ENCODE peak calls at places on chromosomes 7 and 10, in nine cellular contexts. L is COR-L47; D is HT1080; X is stimulated activated CD8-positive, alpha-beta memory T cell treated with anti-CD3 and anti-CD28 coated beads, Interleukin-12 subunit alpha, Interleukin-12 subunit beta, amount 100 ng/mL, for 1 hour; V is NCI-H1092 treated with DMSO at 0.1 percent for 48 hours; Y is fibroblast of pulmonary artery; G is NCI-H345; A is KG1; R is GM03348. S is an unnamed sample.

GRCh38 chr7:47936323-47936722 is 11.9 kb downstream of the PKD1L1 start:
- DNase-seq in L (no peak), D (no peak), X (no peak), V (no peak), Y (no peak), G (no peak), A (no peak), R (no peak), S (no peak)

GRCh38 chr10:98141484-98142073 is 7.1 kb downstream of the R3HCC1L start:
- DNase-seq in L (no peak), D (no peak), X (no peak), V (no peak), Y (no peak), G (no peak), A (no peak), R (no peak), S (no peak)

GRCh38 chr10:123958221-123958620 is 66.6 kb upstream of the CPXM2 start:
- DNase-seq in L (no peak), D (no peak), X (no peak), V (no peak), Y (no peak), G (no peak), A (no peak), R (no peak), S (no peak)

GRCh38 chr7:143331179-143331825 is 15.4 kb downstream of the CLCN1 start:
- DNase-seq in L (no peak), D (peak; percentile 78), X (no peak), V (no peak), Y (peak; percentile 83), G (no peak), A (no peak), R (peak; percentile 93), S (peak; percentile 80)

GRCh38 chr10:74439213-74439612 is 288.2 kb downstream of the ADK start:
- DNase-seq in L (no peak), D (no peak), X (no peak), V (no peak), Y (peak; percentile 58), G (no peak), A (no peak), R (no peak), S (peak; percentile 76)

GRCh38 chr10:70835895-70836294 is 20.1 kb downstream of the SGPL1 start:
- DNase-seq in L (no peak), D (no peak), X (no peak), V (no peak), Y (peak; percentile 63), G (no peak), A (no peak), R (peak; percentile 44), S (peak; percentile 59)

GRCh38 chr7:15041226-15041625 is 138.7 kb upstream of the DGKB start:
- DNase-seq in L (no peak), D (no peak), X (no peak), V (no peak), Y (peak; percentile 6), G (no peak), A (no peak), R (no peak), S (no peak)

GRCh38 chr10:42615419-42615818 is 23.0 kb downstream of the ZNF33B start:
- DNase-seq in L (no peak), D (no peak), X (no peak), V (no peak), Y (peak; percentile 8), G (no peak), A (no peak), R (no peak), S (no peak)

GRCh38 chr10:104559935-104560334 is 81.2 kb upstream of the SORCS3 start:
- DNase-seq in L (no peak), D (peak; percentile 31), X (no peak), V (no peak), Y (no peak), G (no peak), A (no peak), R (no peak), S (no peak)